ENCODE peak calls at places on chromosomes 5 and 9, in five cellular contexts. Q is GM10248, Y is body of pancreas, R is SIG-M5, N is AG10803. G is an unnamed sample.

GRCh38 chr5:22611327-22611726 is 241.8 kb downstream of the CDH12 start:
- DNase-seq in Q (no peak), Y (no peak), R (no peak), N (no peak), G (no peak)

GRCh38 chr9:75803130-75803529 is 87.3 kb upstream of the PCSK5 start:
- DNase-seq in Q (no peak), Y (peak), R (no peak), N (peak), G (peak)

GRCh38 chr5:38831909-38832308 is 13.9 kb upstream of the OSMR start:
- DNase-seq in Q (peak), Y (no peak), R (no peak), N (peak), G (peak)

GRCh38 chr5:4994994-4995393 is 145.1 kb upstream of the ADAMTS16 start:
- DNase-seq in Q (no peak), Y (no peak), R (no peak), N (peak), G (no peak)

GRCh38 chr5:143933434-143933833 is 121.5 kb downstream of the HMHB1 start:
- DNase-seq in Q (no peak), Y (no peak), R (no peak), N (no peak), G (peak)

GRCh38 chr5:114367029-114367428 is 5.2 kb downstream of the KCNN2 start:
- DNase-seq in Q (no peak), Y (no peak), R (no peak), N (no peak), G (peak)

GRCh38 chr9:120528834-120529233 is 51.1 kb downstream of the CDK5RAP2 start:
- DNase-seq in Q (no peak), Y (no peak), R (no peak), N (no peak), G (no peak)

GRCh38 chr5:115472601-115473000 is 72.0 kb downstream of the FEM1C start:
- DNase-seq in Q (no peak), Y (no peak), R (no peak), N (no peak), G (no peak)

GRCh38 chr5:1462358-1462757 is 17.1 kb upstream of the SLC6A3 start:
- DNase-seq in Q (no peak), Y (no peak), R (no peak), N (no peak), G (no peak)

GRCh38 chr9:117266855-117267497 is 147.9 kb downstream of the ASTN2 start:
- DNase-seq in Q (no peak), Y (no peak), R (no peak), N (no peak), G (no peak)

GRCh38 chr5:172834570-172835245 is 657 bp downstream of the ERGIC1 start:
- DNase-seq in Q (peak), Y (peak), R (no peak), N (no peak), G (peak)

GRCh38 chr9:124373851-124374250 is 41.4 kb downstream of the PSMB7 start:
- DNase-seq in Q (no peak), Y (no peak), R (no peak), N (no peak), G (no peak)

GRCh38 chr5:108409781-108410180 is 27.9 kb upstream of the FBXL17 start:
- DNase-seq in Q (no peak), Y (no peak), R (no peak), N (no peak), G (no peak)

GRCh38 chr9:33130501-33130900 is 36.6 kb downstream of the B4GALT1 start:
- DNase-seq in Q (peak), Y (no peak), R (peak), N (peak), G (peak)

GRCh38 chr9:133727277-133727875 is 10.8 kb downstream of the SARDH start:
- DNase-seq in Q (no peak), Y (no peak), R (no peak), N (no peak), G (no peak)

GRCh38 chr5:181243521-181244307 is at the start of gene RACK1:
- DNase-seq in Q (peak), Y (peak), R (no peak), N (peak), G (peak)

G was measured in foreskin fibroblast.